ENCODE peak calls at places on chromosomes 3 and 15, in four cellular contexts. V is stimulated activated CD8-positive, alpha-beta memory T cell treated with anti-CD3 and anti-CD28 coated beads, Interleukin-2, amount 100 ng/mL, for 1 hour; S is lower leg skin; T is NCI-H69. Z is an unnamed sample.

GRCh38 chr15:22262613-22263020 is 182.3 kb downstream of the OR4M2 start:
- DNase-seq in V (peak), S (peak), T (no peak), Z (peak)

GRCh38 chr3:156207802-156208685 is 87.7 kb downstream of the KCNAB1 start:
- DNase-seq in V (no peak), S (no peak), T (no peak), Z (no peak)

GRCh38 chr3:107660316-107660976 is 137.7 kb downstream of the BBX start:
- DNase-seq in V (no peak), S (no peak), T (peak), Z (no peak)

GRCh38 chr3:151556591-151556990 is 95.7 kb upstream of the IGSF10 start:
- DNase-seq in V (no peak), S (no peak), T (no peak), Z (no peak)

GRCh38 chr3:101171797-101172196 is 148.6 kb downstream of the IMPG2 start:
- DNase-seq in V (no peak), S (no peak), T (no peak), Z (no peak)

GRCh38 chr15:33226559-33227181 is 32.2 kb upstream of the FMN1 start:
- DNase-seq in V (peak), S (no peak), T (peak), Z (peak)

GRCh38 chr15:76840830-76841460 is 64.2 kb downstream of the SCAPER start:
- DNase-seq in V (no peak), S (no peak), T (peak), Z (no peak)

GRCh38 chr3:94076055-94076454 is 13.2 kb downstream of the NSUN3 start:
- DNase-seq in V (no peak), S (no peak), T (no peak), Z (no peak)

GRCh38 chr3:196501316-196502064 is 2.1 kb downstream of the RNF168 start:
- DNase-seq in V (no peak), S (peak), T (peak), Z (no peak)

GRCh38 chr3:184751204-184751809 is 39.4 kb upstream of the MAGEF1 start:
- DNase-seq in V (no peak), S (no peak), T (no peak), Z (no peak)

GRCh38 chr3:121988146-121988545 is 33.9 kb downstream of the ILDR1 start:
- DNase-seq in V (no peak), S (no peak), T (no peak), Z (no peak)

GRCh38 chr3:29373016-29373690 is 92.3 kb downstream of the RBMS3 start:
- DNase-seq in V (no peak), S (no peak), T (no peak), Z (no peak)

GRCh38 chr3:36635731-36636130 is 128.6 kb downstream of the DCLK3 start:
- DNase-seq in V (no peak), S (no peak), T (no peak), Z (no peak)

GRCh38 chr3:14322001-14322400 is 80.4 kb upstream of the SLC6A6 start:
- DNase-seq in V (no peak), S (no peak), T (no peak), Z (no peak)

GRCh38 chr15:30073915-30074314 is 8.8 kb upstream of the GOLGA8J start:
- DNase-seq in V (no peak), S (no peak), T (no peak), Z (no peak)

GRCh38 chr3:72102057-72102711 is 317.2 kb upstream of the PROK2 start:
- DNase-seq in V (no peak), S (no peak), T (peak), Z (no peak)

GRCh38 chr3:111667621-111668239 is 72.6 kb upstream of the ZBED2 start:
- DNase-seq in V (no peak), S (no peak), T (no peak), Z (peak)

Z was measured in left colon.